ENCODE peak calls at places on chromosomes 1 and 21, in four cellular contexts. O is pancreas, T is H9, C is lung. L is an unnamed sample. For H3K4me1, the result is how much of the 10 kb centered on the place peaks cover.

GRCh38 chr1:167635233-167635648 is 5.2 kb downstream of the RCSD1 start:
- DNase-seq in C (no peak), T (peak), O (no peak), L (no peak)

GRCh38 chr1:32353431-32353830 is 8.9 kb downstream of the FAM229A start:
- DNase-seq in T (no peak), C (no peak), O (peak), L (no peak)

GRCh38 chr1:162276493-162276892 is 100.2 kb downstream of the SPATA46 start:
- DNase-seq in C (no peak), O (no peak), T (no peak), L (peak)

GRCh38 chr1:90723561-90724108 is 6.5 kb upstream of the BARHL2 start:
- DNase-seq in T (peak), O (no peak), C (no peak), L (no peak)

GRCh38 chr1:24949331-24949881 is 19.3 kb upstream of the RUNX3 start:
- DNase-seq in C (no peak), T (no peak), O (peak), L (no peak)

GRCh38 chr1:10674700-10675598 is 121.5 kb downstream of the CASZ1 start:
- DNase-seq in O (no peak), C (no peak), T (no peak), L (peak)

GRCh38 chr1:153346067-153346723 is 2.4 kb downstream of the PGLYRP4 start:
- DNase-seq in O (no peak), C (no peak), T (no peak), L (no peak)

GRCh38 chr1:161182214-161182613 is 4.9 kb upstream of the B4GALT3 start:
- DNase-seq in T (no peak), C (no peak), O (no peak), L (no peak)

GRCh38 chr21:26469789-26470188 is 103.3 kb downstream of the CYYR1 start:
- DNase-seq in O (no peak), T (no peak), C (peak), L (no peak)

GRCh38 chr1:84853743-84854721 is 39.0 kb downstream of the LPAR3 start:
- DNase-seq in T (no peak), C (no peak), O (no peak), L (no peak)

GRCh38 chr21:34215911-34216310 is 142.5 kb downstream of the MRPS6 start:
- DNase-seq in C (no peak), T (no peak), O (no peak), L (no peak)

GRCh38 chr1:62426238-62426637 is 10.6 kb upstream of the USP1 start:
- DNase-seq in T (no peak), C (no peak), O (no peak), L (no peak)

GRCh38 chr1:218718216-218718615 is 373.1 kb downstream of the TGFB2 start:
- DNase-seq in C (no peak), O (no peak), T (no peak), L (no peak)

GRCh38 chr21:31911138-31911907 is 38.5 kb downstream of the HUNK start:
- DNase-seq in O (no peak), C (no peak), T (no peak), L (no peak)

GRCh38 chr1:100499412-100499811 is 38.5 kb upstream of the GPR88 start:
- DNase-seq in C (no peak), O (no peak), T (no peak), L (no peak)

GRCh38 chr1:44985747-44986359 is 542 bp downstream of the EIF2B3 start:
- DNase-seq in O (no peak), T (no peak), C (no peak), L (no peak)

GRCh38 chr1:156876281-156876680 is 15.6 kb downstream of the NTRK1 start:
- DNase-seq in C (no peak), O (peak), T (peak), L (no peak)

GRCh38 chr1:74317663-74318062 is 82.5 kb downstream of the TNNI3K start:
- DNase-seq in C (no peak), O (no peak), T (no peak), L (no peak)

GRCh38 chr1:239657291-239657690 is 270.9 kb downstream of the CHRM3 start:
- DNase-seq in O (no peak), C (no peak), T (no peak), L (no peak)

DNA sequence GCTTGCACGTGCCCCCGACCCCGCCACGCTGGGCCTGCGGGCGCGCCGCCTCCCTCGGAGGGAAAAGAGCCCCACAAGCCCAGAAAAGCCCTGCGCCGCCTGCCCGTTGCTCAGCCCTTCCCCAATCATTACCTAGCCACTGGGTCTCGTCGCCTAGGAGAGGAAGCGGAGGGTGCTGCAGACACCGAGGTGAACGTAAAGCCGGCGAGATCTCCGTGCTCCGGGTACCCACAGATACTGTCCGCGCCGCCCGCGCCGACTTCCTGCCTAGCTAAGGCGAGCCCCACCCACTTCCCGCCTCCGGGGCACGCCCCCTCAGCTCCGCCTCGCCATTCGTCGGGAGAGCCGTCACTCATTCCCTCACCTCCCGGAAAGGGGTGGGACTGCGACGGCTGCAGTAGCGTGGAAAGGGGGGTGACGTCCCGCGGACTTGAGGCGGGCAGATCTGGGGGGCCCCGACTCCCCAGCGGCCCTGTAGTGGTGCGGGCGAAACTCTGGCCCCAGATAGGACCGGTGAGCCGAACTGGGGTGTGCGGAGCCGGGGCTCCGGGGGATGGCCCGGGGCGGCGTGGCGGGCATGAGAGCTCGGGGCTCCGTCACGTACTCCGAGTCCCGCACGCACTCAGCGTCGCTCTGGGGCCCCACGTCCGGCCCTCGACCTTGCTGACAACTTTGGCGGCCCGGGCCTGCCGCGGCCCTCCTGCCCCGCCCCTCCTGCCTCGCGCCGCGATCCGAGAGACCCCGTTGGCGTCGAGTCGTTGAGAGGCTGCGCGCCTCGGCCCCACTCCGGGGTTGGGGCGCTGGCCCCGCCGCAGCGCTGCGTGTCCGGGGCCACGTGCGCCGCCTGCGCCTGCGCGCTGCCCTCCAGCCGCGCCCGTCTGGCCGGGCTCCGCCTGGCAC is at the start of gene ENO1:
- DNase-seq in T (peak), O (peak), C (peak), L (peak)
- H3K4me1 ChIP-seq in T (under half), O (under half), C (under half), L (under half)

GRCh38 chr1:202154766-202155477 is 5.5 kb downstream of the PTPN7 start:
- DNase-seq in C (peak), T (peak), O (no peak), L (no peak)
- TF ChIP-seq CTCF in C (peak), T (peak), O (no peak), L (peak)

GRCh38 chr1:230355128-230355527 is 71.0 kb downstream of the PGBD5 start:
- DNase-seq in O (no peak), T (no peak), C (no peak), L (no peak)
- H3K27ac ChIP-seq in O (no peak), T (no peak), C (no peak), L (no peak)

GRCh38 chr1:235002706-235003300 is 125.8 kb downstream of the TOMM20 start:
- DNase-seq in T (no peak), O (no peak), C (no peak), L (no peak)
- H3K4me1 ChIP-seq in T (under half), O (under half), C (under half), L (under half)

DNA sequence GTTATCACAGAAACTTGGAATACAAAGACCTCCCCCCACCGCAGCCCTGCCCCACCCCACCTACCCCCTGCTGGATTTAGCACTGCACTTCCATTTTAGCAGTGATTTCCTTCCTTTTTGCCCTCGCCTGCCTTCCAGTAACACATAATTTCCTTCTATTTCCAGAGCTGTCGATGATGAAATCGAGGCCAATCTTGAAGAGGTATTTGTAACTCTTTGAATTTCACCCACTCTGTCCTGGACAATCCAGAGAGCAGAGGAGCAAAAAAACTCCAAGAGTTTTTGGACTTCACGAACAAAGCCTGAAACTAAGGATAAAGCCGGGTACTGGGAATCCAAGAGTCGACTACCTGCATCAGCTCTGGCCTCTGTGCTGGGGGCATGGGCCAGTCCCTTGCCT is 49.1 kb downstream of the CAPN2 start:
- DNase-seq in O (no peak), T (no peak), C (no peak), L (no peak)
- TF ChIP-seq CTCF in O (no peak), T (no peak), C (no peak), L (no peak)

GRCh38 chr1:27886744-27887143 is 14.4 kb downstream of the THEMIS2 start:
- DNase-seq in T (no peak), C (no peak), O (no peak), L (no peak)
- H3K27ac ChIP-seq in T (no peak), C (no peak), O (peak), L (peak)

DNA sequence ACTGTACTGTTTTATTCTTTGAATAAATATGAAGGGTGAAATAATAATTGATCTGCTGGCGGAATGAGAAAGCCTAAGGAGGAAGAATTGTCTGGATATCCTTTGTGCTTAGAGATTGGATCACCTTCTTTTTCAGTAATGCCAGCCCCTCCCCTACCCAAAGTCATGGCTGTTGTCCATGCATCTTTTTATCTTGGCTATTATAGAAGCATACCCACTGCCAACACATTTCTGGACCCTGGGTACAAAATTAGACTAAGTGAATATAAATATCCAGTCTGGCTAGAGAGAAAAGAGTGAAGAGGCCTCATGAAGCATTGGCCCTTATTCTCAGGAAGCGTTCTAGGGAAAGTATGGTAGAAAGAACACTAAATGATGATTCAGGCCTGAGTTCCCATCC is 28.1 kb downstream of the AK4 start:
- DNase-seq in C (no peak), O (no peak), T (no peak), L (no peak)
- H3K4me1 ChIP-seq in C (under half), O (under half), T (under half), L (under half)

GRCh38 chr1:173914366-173914871 is 2.7 kb downstream of the SERPINC1 start:
- DNase-seq in C (no peak), T (peak), O (no peak), L (no peak)
- TF ChIP-seq CTCF in C (no peak), T (peak), O (peak), L (no peak)

L was measured in prostate gland.